ENCODE peak calls at places on chromosomes 7 and 10, in nine cellular contexts. One of them, this sample, is unnamed.

GRCh38 chr10:11345224-11346054 is 266.0 kb downstream of the USP6NL start:
- DNase-seq in stomach: no peak
- DNase-seq in heart right ventricle: no peak
- DNase-seq in naive thymus-derived CD8-positive, alpha-beta T cell: no peak
- DNase-seq in LHCN-M2: peak
- DNase-seq in cardiac muscle cell: no peak
- DNase-seq in memory B cell: no peak
- DNase-seq in foreskin fibroblast: no peak
- DNase-seq in AG04450: no peak
- DNase-seq in this sample: no peak

GRCh38 chr7:44678468-44679179 is 70.0 kb upstream of the ZMIZ2 start:
- DNase-seq in stomach: no peak
- DNase-seq in heart right ventricle: peak
- DNase-seq in naive thymus-derived CD8-positive, alpha-beta T cell: no peak
- DNase-seq in LHCN-M2: peak
- DNase-seq in cardiac muscle cell: no peak
- DNase-seq in memory B cell: no peak
- DNase-seq in foreskin fibroblast: peak
- DNase-seq in AG04450: peak
- DNase-seq in this sample: peak

GRCh38 chr7:26369519-26370385 is 78.1 kb downstream of the SNX10 start:
- DNase-seq in stomach: no peak
- DNase-seq in heart right ventricle: peak
- DNase-seq in naive thymus-derived CD8-positive, alpha-beta T cell: peak
- DNase-seq in LHCN-M2: peak
- DNase-seq in cardiac muscle cell: peak
- DNase-seq in memory B cell: peak
- DNase-seq in foreskin fibroblast: peak
- DNase-seq in AG04450: no peak
- DNase-seq in this sample: no peak

GRCh38 chr7:40437498-40437897 is 302.7 kb downstream of the SUGCT start:
- DNase-seq in stomach: no peak
- DNase-seq in heart right ventricle: no peak
- DNase-seq in naive thymus-derived CD8-positive, alpha-beta T cell: no peak
- DNase-seq in LHCN-M2: peak
- DNase-seq in cardiac muscle cell: no peak
- DNase-seq in memory B cell: no peak
- DNase-seq in foreskin fibroblast: peak
- DNase-seq in AG04450: peak
- DNase-seq in this sample: peak

GRCh38 chr7:44288381-44288685 is 37.1 kb downstream of the CAMK2B start:
- DNase-seq in stomach: peak
- DNase-seq in heart right ventricle: no peak
- DNase-seq in naive thymus-derived CD8-positive, alpha-beta T cell: no peak
- DNase-seq in LHCN-M2: no peak
- DNase-seq in cardiac muscle cell: no peak
- DNase-seq in memory B cell: no peak
- DNase-seq in foreskin fibroblast: no peak
- DNase-seq in AG04450: no peak
- DNase-seq in this sample: no peak

GRCh38 chr7:94087664-94088352 is 83.7 kb upstream of the BET1 start:
- DNase-seq in stomach: peak
- DNase-seq in heart right ventricle: peak
- DNase-seq in naive thymus-derived CD8-positive, alpha-beta T cell: peak
- DNase-seq in LHCN-M2: peak
- DNase-seq in cardiac muscle cell: peak
- DNase-seq in memory B cell: peak
- DNase-seq in foreskin fibroblast: peak
- DNase-seq in AG04450: peak
- DNase-seq in this sample: peak

GRCh38 chr7:131097662-131098376 is 229.9 kb upstream of the MKLN1 start:
- DNase-seq in stomach: no peak
- DNase-seq in heart right ventricle: no peak
- DNase-seq in naive thymus-derived CD8-positive, alpha-beta T cell: no peak
- DNase-seq in LHCN-M2: no peak
- DNase-seq in cardiac muscle cell: no peak
- DNase-seq in memory B cell: no peak
- DNase-seq in foreskin fibroblast: no peak
- DNase-seq in AG04450: no peak
- DNase-seq in this sample: no peak

GRCh38 chr7:100570954-100571828 is 2.5 kb downstream of the SAP25 start:
- DNase-seq in stomach: no peak
- DNase-seq in heart right ventricle: no peak
- DNase-seq in naive thymus-derived CD8-positive, alpha-beta T cell: no peak
- DNase-seq in LHCN-M2: no peak
- DNase-seq in cardiac muscle cell: no peak
- DNase-seq in memory B cell: no peak
- DNase-seq in foreskin fibroblast: no peak
- DNase-seq in AG04450: no peak
- DNase-seq in this sample: no peak

GRCh38 chr10:103599211-103599610 is 105.7 kb downstream of the NEURL1 start:
- DNase-seq in stomach: no peak
- DNase-seq in heart right ventricle: no peak
- DNase-seq in naive thymus-derived CD8-positive, alpha-beta T cell: no peak
- DNase-seq in LHCN-M2: no peak
- DNase-seq in cardiac muscle cell: no peak
- DNase-seq in memory B cell: no peak
- DNase-seq in foreskin fibroblast: no peak
- DNase-seq in AG04450: no peak
- DNase-seq in this sample: no peak

GRCh38 chr7:38169862-38170261 is 8.2 kb upstream of the STARD3NL start:
- DNase-seq in stomach: no peak
- DNase-seq in heart right ventricle: no peak
- DNase-seq in naive thymus-derived CD8-positive, alpha-beta T cell: no peak
- DNase-seq in LHCN-M2: peak
- DNase-seq in cardiac muscle cell: no peak
- DNase-seq in memory B cell: no peak
- DNase-seq in foreskin fibroblast: peak
- DNase-seq in AG04450: no peak
- DNase-seq in this sample: peak

GRCh38 chr10:115355162-115355760 is 262.1 kb downstream of the ATRNL1 start:
- DNase-seq in stomach: no peak
- DNase-seq in heart right ventricle: no peak
- DNase-seq in naive thymus-derived CD8-positive, alpha-beta T cell: no peak
- DNase-seq in LHCN-M2: peak
- DNase-seq in cardiac muscle cell: peak
- DNase-seq in memory B cell: peak
- DNase-seq in foreskin fibroblast: peak
- DNase-seq in AG04450: peak
- DNase-seq in this sample: peak

GRCh38 chr7:64312826-64313225 is 935 bp upstream of the ZNF736 start:
- DNase-seq in stomach: no peak
- DNase-seq in heart right ventricle: no peak
- DNase-seq in naive thymus-derived CD8-positive, alpha-beta T cell: no peak
- DNase-seq in LHCN-M2: no peak
- DNase-seq in cardiac muscle cell: no peak
- DNase-seq in memory B cell: no peak
- DNase-seq in foreskin fibroblast: peak
- DNase-seq in AG04450: no peak
- DNase-seq in this sample: no peak

GRCh38 chr10:21176934-21177480 is 279.9 kb upstream of the NEBL start:
- DNase-seq in stomach: no peak
- DNase-seq in heart right ventricle: no peak
- DNase-seq in naive thymus-derived CD8-positive, alpha-beta T cell: no peak
- DNase-seq in LHCN-M2: no peak
- DNase-seq in cardiac muscle cell: no peak
- DNase-seq in memory B cell: no peak
- DNase-seq in foreskin fibroblast: no peak
- DNase-seq in AG04450: no peak
- DNase-seq in this sample: no peak

GRCh38 chr10:132443605-132443997 is 46.6 kb downstream of the PWWP2B start:
- DNase-seq in stomach: no peak
- DNase-seq in heart right ventricle: no peak
- DNase-seq in naive thymus-derived CD8-positive, alpha-beta T cell: peak
- DNase-seq in LHCN-M2: no peak
- DNase-seq in cardiac muscle cell: no peak
- DNase-seq in memory B cell: peak
- DNase-seq in foreskin fibroblast: peak
- DNase-seq in AG04450: no peak
- DNase-seq in this sample: no peak

GRCh38 chr10:46516660-46517416 is 39.6 kb downstream of the GPRIN2 start:
- DNase-seq in stomach: peak
- DNase-seq in heart right ventricle: no peak
- DNase-seq in naive thymus-derived CD8-positive, alpha-beta T cell: no peak
- DNase-seq in LHCN-M2: peak
- DNase-seq in cardiac muscle cell: no peak
- DNase-seq in memory B cell: no peak
- DNase-seq in foreskin fibroblast: peak
- DNase-seq in AG04450: peak
- DNase-seq in this sample: peak

GRCh38 chr7:85655252-85655651 is 468.4 kb upstream of the SEMA3D start:
- DNase-seq in stomach: no peak
- DNase-seq in heart right ventricle: no peak
- DNase-seq in naive thymus-derived CD8-positive, alpha-beta T cell: no peak
- DNase-seq in LHCN-M2: no peak
- DNase-seq in cardiac muscle cell: no peak
- DNase-seq in memory B cell: no peak
- DNase-seq in foreskin fibroblast: no peak
- DNase-seq in AG04450: no peak
- DNase-seq in this sample: no peak

This sample was measured in fibroblast of gingiva.